ENCODE peak calls at places on chromosomes 13 and 19, in nine cellular contexts. W is RPMI7951; O is left ventricle myocardium inferior; J is brain microvascular endothelial cell; Y is neuronal stem cell; A is GM20000; B is skeletal muscle cell; N is central memory CD8-positive, alpha-beta T cell; R is T-cell. C is an unnamed sample.
A peak's percentile ranks its signal among the peaks of the same experiment; 100 is the strongest.

GRCh38 chr19:56917998-56918397 is 77.5 kb upstream of the PEG3 start:
- DNase-seq in Y (no peak), J (no peak), O (no peak), W (peak; percentile 35), A (no peak), B (no peak), N (no peak), R (no peak), C (no peak)

GRCh38 chr13:38223093-38223492 is 126.6 kb upstream of the UFM1 start:
- DNase-seq in O (no peak), B (peak; percentile 31), W (peak; percentile 7), R (no peak), N (no peak), A (no peak), Y (peak; percentile 38), J (peak; percentile 35), C (no peak)

GRCh38 chr19:14089662-14090508 is 666 bp downstream of the SAMD1 start:
- DNase-seq in A (peak; percentile 72), N (peak; percentile 30), Y (peak; percentile 61), O (peak; percentile 58), W (peak; percentile 57), J (peak; percentile 35), R (peak; percentile 52), B (no peak), C (peak; percentile 38)

GRCh38 chr13:76672422-76672821 is 213.8 kb downstream of the KCTD12 start:
- DNase-seq in A (no peak), R (no peak), B (peak; percentile 23), O (no peak), J (no peak), Y (no peak), W (peak; percentile 22), N (no peak), C (no peak)

GRCh38 chr13:53445682-53446081 is 417.1 kb downstream of the OLFM4 start:
- DNase-seq in W (no peak), N (no peak), A (no peak), J (no peak), O (no peak), Y (no peak), B (no peak), R (no peak), C (no peak)

GRCh38 chr19:19568802-19569756 is 31.0 kb downstream of the CILP2 start:
- DNase-seq in A (no peak), R (no peak), W (peak; percentile 47), O (no peak), N (no peak), Y (no peak), J (peak; percentile 64), B (no peak), C (no peak)

GRCh38 chr13:21753117-21753729 is 82.3 kb downstream of the FGF9 start:
- DNase-seq in N (no peak), A (no peak), R (no peak), W (no peak), J (no peak), Y (no peak), O (no peak), B (no peak), C (no peak)

GRCh38 chr19:56993851-56994250 is 125.9 kb upstream of the USP29 start:
- DNase-seq in J (no peak), N (no peak), A (no peak), R (no peak), O (no peak), Y (no peak), B (no peak), W (no peak), C (no peak)

GRCh38 chr19:37989855-37990254 is 82.8 kb downstream of the SIPA1L3 start:
- DNase-seq in J (no peak), A (no peak), O (no peak), R (no peak), W (no peak), Y (no peak), N (no peak), B (no peak), C (no peak)

C was measured in memory B cell.